ENCODE peak calls at places on chromosomes 16 and 17, in eight cellular contexts. M is fibroblast of lung, W is HFF-Myc, U is AG10803, X is GM23338, O is cardiac fibroblast, Z is adrenal gland, C is psoas muscle. Q is an unnamed sample.

GRCh38 chr16:65117701-65118448 is 4.0 kb downstream of the CDH11 start:
- DNase-seq in M (peak; percentile 93), W (peak; percentile 83), U (peak; percentile 86), X (peak; percentile 87), O (peak; percentile 90), Z (peak; percentile 67), C (peak; percentile 68), Q (no peak)

GRCh38 chr16:85083051-85083639 is 29.1 kb downstream of the CIBAR2 start:
- DNase-seq in M (no peak), W (no peak), U (no peak), X (peak; percentile 83), O (no peak), Z (no peak), C (no peak), Q (no peak)

GRCh38 chr16:67423634-67424575 is 7.0 kb upstream of the HSD11B2 start:
- DNase-seq in M (no peak), W (no peak), U (no peak), X (peak; percentile 72), O (no peak), Z (no peak), C (no peak), Q (no peak)

GRCh38 chr17:2723997-2724782 is 12.6 kb upstream of the CLUH start:
- DNase-seq in M (no peak), W (no peak), U (no peak), X (peak; percentile 90), O (no peak), Z (no peak), C (no peak), Q (no peak)

GRCh38 chr17:67629963-67630320 is 87.8 kb upstream of the NOL11 start:
- DNase-seq in M (peak; percentile 84), W (peak; percentile 35), U (peak; percentile 82), X (peak; percentile 64), O (peak; percentile 83), Z (no peak), C (no peak), Q (peak; percentile 26)

GRCh38 chr17:4751925-4752324 is 12.2 kb upstream of the CXCL16 start:
- DNase-seq in M (peak; percentile 28), W (no peak), U (peak; percentile 32), X (no peak), O (peak; percentile 20), Z (no peak), C (no peak), Q (no peak)

GRCh38 chr16:14307623-14308356 is 236.7 kb downstream of the MRTFB start:
- DNase-seq in M (no peak), W (no peak), U (peak; percentile 61), X (peak; percentile 21), O (peak; percentile 58), Z (peak; percentile 50), C (peak; percentile 84), Q (no peak)

GRCh38 chr16:86826931-86827330 is 248.6 kb downstream of the FOXL1 start:
- DNase-seq in M (no peak), W (no peak), U (peak; percentile 10), X (peak; percentile 86), O (no peak), Z (no peak), C (no peak), Q (no peak)

GRCh38 chr17:61234102-61234750 is 165.4 kb upstream of the TBX2 start:
- DNase-seq in M (no peak), W (no peak), U (no peak), X (no peak), O (no peak), Z (no peak), C (no peak), Q (no peak)

GRCh38 chr16:1794908-1795666 is 1.6 kb upstream of the IGFALS start:
- DNase-seq in M (no peak), W (no peak), U (no peak), X (no peak), O (no peak), Z (no peak), C (no peak), Q (no peak)

GRCh38 chr16:19700319-19700781 is 17.7 kb downstream of the KNOP1 start:
- DNase-seq in M (peak; percentile 64), W (no peak), U (peak; percentile 43), X (no peak), O (peak; percentile 69), Z (no peak), C (no peak), Q (no peak)

GRCh38 chr16:4358831-4359561 is 7.9 kb upstream of the PAM16 start:
- DNase-seq in M (peak; percentile 34), W (no peak), U (no peak), X (peak; percentile 88), O (peak; percentile 46), Z (peak; percentile 73), C (peak; percentile 85), Q (no peak)

GRCh38 chr16:9123871-9124270 is 32.4 kb downstream of the HAPSTR1 start:
- DNase-seq in M (no peak), W (no peak), U (no peak), X (no peak), O (peak; percentile 22), Z (no peak), C (peak; percentile 83), Q (no peak)

GRCh38 chr17:79933863-79934652 is 94.8 kb upstream of the CBX4 start:
- DNase-seq in M (no peak), W (no peak), U (no peak), X (no peak), O (no peak), Z (no peak), C (no peak), Q (no peak)

GRCh38 chr17:35747540-35748017 is 5.5 kb downstream of the GAS2L2 start:
- DNase-seq in M (peak; percentile 83), W (peak; percentile 58), U (peak; percentile 73), X (peak; percentile 93), O (peak; percentile 86), Z (peak; percentile 74), C (peak; percentile 84), Q (peak; percentile 26)

DNA sequence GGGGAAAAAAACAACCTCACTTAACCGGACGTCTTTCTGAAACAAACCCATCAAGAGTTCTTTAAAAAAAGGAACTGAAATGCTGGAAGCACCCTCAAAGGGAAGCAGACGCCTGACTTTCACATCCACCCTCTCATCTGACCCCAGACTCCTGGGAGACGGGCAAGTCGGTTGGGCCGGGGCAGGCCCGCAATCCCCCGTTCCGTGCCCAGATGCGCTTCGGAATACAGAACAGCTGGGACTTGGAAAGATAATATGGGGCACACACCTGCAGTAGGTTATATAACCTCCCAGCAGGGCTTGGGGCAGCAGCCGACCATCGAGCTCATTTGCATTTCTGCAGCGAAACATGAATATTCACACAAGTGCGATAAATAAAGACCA is 3.7 kb downstream of the ARHGAP27 start:
- DNase-seq in M (no peak), W (no peak), U (no peak), X (peak; percentile 66), O (no peak), Z (no peak), C (peak; percentile 39), Q (no peak)
- H3K4me3 ChIP-seq in M (no peak overlapping the region), W (no peak overlapping the region), U (no peak overlapping the region), X (peak overlapping the region; percentile 84), O (no peak overlapping the region), Z (no peak overlapping the region), C (no peak overlapping the region), Q (no peak overlapping the region)

DNA sequence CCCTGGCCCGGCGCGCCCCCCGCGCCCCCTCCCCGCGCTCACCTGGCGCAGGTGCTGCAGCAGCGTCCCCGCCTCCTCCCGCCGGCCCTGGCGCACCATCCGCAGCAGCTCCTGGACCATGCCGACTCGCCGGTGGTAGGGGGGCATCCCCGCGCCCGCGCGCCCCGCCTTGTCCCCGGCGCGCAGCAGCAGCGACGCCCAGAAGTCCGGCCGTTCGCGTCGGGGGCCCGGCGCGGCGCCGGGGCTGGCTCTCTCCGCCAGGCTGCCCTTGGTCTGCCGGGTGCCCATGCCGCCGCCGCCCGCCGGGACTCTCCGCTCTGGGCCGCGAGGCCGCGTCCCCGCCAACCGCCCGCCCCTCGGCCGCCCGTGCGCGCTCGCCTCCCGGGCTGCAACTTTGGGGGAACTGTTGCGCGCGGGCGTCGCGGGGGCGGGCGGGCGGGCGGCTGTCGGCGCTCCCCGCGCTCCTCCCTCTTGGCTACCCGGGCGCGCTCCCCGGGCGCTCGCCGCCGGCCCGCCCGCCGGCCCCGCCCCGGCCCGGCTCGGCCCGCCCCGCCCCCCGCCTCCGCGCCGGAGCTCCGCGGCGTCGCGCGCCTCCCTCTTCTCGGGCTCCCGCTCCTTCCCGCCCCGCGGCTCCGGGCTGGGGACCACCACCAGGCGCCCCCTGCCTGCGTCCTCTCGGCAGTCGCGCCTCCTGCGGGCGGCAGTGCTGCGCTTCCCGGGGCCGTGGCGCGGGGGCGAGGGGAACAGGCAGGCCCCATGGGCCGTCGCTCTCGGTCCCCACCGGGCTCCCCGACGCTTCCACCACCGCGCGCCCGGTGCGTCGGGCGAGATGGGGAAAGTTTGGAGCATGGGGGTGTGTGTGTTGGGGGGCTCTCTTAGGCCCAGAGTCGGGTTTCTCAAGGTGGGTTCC is at the start of gene LRRC75A:
- DNase-seq in M (peak; percentile 20), W (no peak), U (peak; percentile 22), X (peak; percentile 86), O (no peak), Z (peak; percentile 62), C (peak; percentile 71), Q (no peak)
- TF ChIP-seq CTCF in M (no peak), W (no peak), U (no peak), X (peak; percentile 56), O (no peak), Z (no peak), C (no peak), Q (peak; percentile 4)

GRCh38 chr17:44353656-44354331 is 8.7 kb downstream of the GRN start:
- DNase-seq in M (no peak), W (no peak), U (no peak), X (peak; percentile 64), O (peak; percentile 11), Z (no peak), C (no peak), Q (no peak)

GRCh38 chr17:44354582-44355309 is 8.9 kb downstream of the FAM171A2 start:
- DNase-seq in M (no peak), W (no peak), U (no peak), X (peak; percentile 89), O (no peak), Z (no peak), C (no peak), Q (no peak)

GRCh38 chr17:44356241-44356640 is 7.4 kb downstream of the FAM171A2 start:
- DNase-seq in M (no peak), W (no peak), U (no peak), X (no peak), O (no peak), Z (no peak), C (no peak), Q (no peak)

GRCh38 chr17:44355642-44356099 is 8.0 kb downstream of the FAM171A2 start:
- DNase-seq in M (no peak), W (no peak), U (no peak), X (no peak), O (no peak), Z (no peak), C (no peak), Q (no peak)

DNA sequence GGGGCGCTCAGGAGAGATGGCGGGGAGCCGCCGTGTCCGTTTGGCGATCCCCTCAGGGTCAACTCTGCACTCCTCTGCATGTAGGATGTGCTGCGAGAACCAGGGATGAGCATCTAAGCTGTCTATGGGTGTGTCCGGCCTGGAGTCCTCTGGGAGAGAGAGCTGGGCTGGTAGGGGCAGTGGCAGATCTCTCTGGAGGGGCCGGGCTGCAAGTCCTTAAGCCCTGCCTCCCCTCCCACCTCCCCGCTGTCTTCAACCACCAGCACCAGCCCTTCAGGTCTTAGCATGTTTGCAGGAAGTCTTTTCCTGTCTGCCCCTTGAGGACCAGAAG is 8.4 kb downstream of the FAM171A2 start:
- DNase-seq in M (no peak), W (no peak), U (no peak), X (peak; percentile 30), O (no peak), Z (no peak), C (no peak), Q (no peak)
- H3K4me3 ChIP-seq in M (no peak overlapping the region), W (no peak overlapping the region), U (no peak overlapping the region), X (peak overlapping the region; percentile 60), O (no peak overlapping the region), Z (no peak overlapping the region), C (no peak overlapping the region), Q (no peak overlapping the region)

GRCh38 chr17:80961516-80961915 is 30.1 kb upstream of the CHMP6 start:
- DNase-seq in M (no peak), W (no peak), U (no peak), X (no peak), O (no peak), Z (no peak), C (peak; percentile 73), Q (no peak)
- TF ChIP-seq CTCF in M (no peak), W (no peak), U (no peak), X (no peak), O (no peak), Z (no peak), C (peak; percentile 24), Q (no peak)